ENCODE peak calls at places on chromosome 5, in five cellular contexts. L is H9, H is cardiac muscle cell, U is coronary artery, E is heart right ventricle. A is an unnamed sample.

GRCh38 chr5:177129206-177129605 is 4.4 kb upstream of the NSD1 start:
- DNase-seq in H (no peak), E (no peak), L (no peak), U (peak), A (no peak)

GRCh38 chr5:131109540-131110255 is 55.4 kb downstream of the HINT1 start:
- DNase-seq in L (no peak), H (peak), E (no peak), U (no peak), A (no peak)

GRCh38 chr5:6831678-6832077 is 118.4 kb downstream of the TENT4A start:
- DNase-seq in H (no peak), E (no peak), L (no peak), U (no peak), A (no peak)

GRCh38 chr5:112146323-112146848 is 272.7 kb downstream of the EPB41L4A start:
- DNase-seq in L (no peak), H (peak), E (no peak), U (no peak), A (no peak)

GRCh38 chr5:72063219-72063819 is 44.0 kb upstream of the MAP1B start:
- DNase-seq in E (no peak), H (peak), L (peak), U (no peak), A (no peak)

GRCh38 chr5:171862624-171863023 is 77.0 kb downstream of the SMIM23 start:
- DNase-seq in E (no peak), U (no peak), H (no peak), L (no peak), A (no peak)

GRCh38 chr5:123814796-123815479 is 303.0 kb downstream of the CSNK1G3 start:
- DNase-seq in U (no peak), H (peak), L (no peak), E (no peak), A (no peak)

GRCh38 chr5:132456553-132457361 is 33.8 kb downstream of the IRF1 start:
- DNase-seq in L (no peak), H (peak), E (no peak), U (no peak), A (peak)

GRCh38 chr5:21862986-21863385 is 990.2 kb downstream of the CDH12 start:
- DNase-seq in E (no peak), H (no peak), L (no peak), U (no peak), A (no peak)

GRCh38 chr5:150245111-150245789 is 44.3 kb downstream of the CAMK2A start:
- DNase-seq in U (peak), E (peak), L (no peak), H (peak), A (no peak)

GRCh38 chr5:170307575-170308465 is 10.2 kb upstream of the LCP2 start:
- DNase-seq in L (no peak), E (peak), H (peak), U (peak), A (no peak)

GRCh38 chr5:103034662-103035392 is 85.1 kb downstream of the GIN1 start:
- DNase-seq in E (no peak), U (no peak), L (peak), H (no peak), A (no peak)

GRCh38 chr5:912356-913091 is 19.8 kb downstream of the TRIP13 start:
- DNase-seq in U (no peak), H (peak), L (no peak), E (no peak), A (no peak)

GRCh38 chr5:5266296-5266695 is 126.2 kb downstream of the ADAMTS16 start:
- DNase-seq in E (no peak), H (no peak), U (no peak), L (no peak), A (no peak)

GRCh38 chr5:151805414-151806225 is 33.9 kb downstream of the G3BP1 start:
- DNase-seq in L (no peak), E (no peak), H (peak), U (no peak), A (no peak)

GRCh38 chr5:130545291-130545690 is 619.8 kb downstream of the HINT1 start:
- DNase-seq in U (no peak), H (no peak), L (no peak), E (no peak), A (no peak)

GRCh38 chr5:170643591-170643990 is 139.8 kb downstream of the KCNIP1 start:
- DNase-seq in L (no peak), U (peak), H (no peak), E (no peak), A (no peak)

GRCh38 chr5:36614657-36615308 is 8.4 kb downstream of the SLC1A3 start:
- DNase-seq in H (peak), E (no peak), U (no peak), L (no peak), A (no peak)

GRCh38 chr5:79297661-79298060 is 61.7 kb downstream of the JMY start:
- DNase-seq in E (no peak), H (peak), U (no peak), L (no peak), A (no peak)

GRCh38 chr5:124365491-124365890 is 380.9 kb downstream of the ZNF608 start:
- DNase-seq in E (no peak), L (no peak), H (no peak), U (no peak), A (no peak)

GRCh38 chr5:43129161-43129560 is 8.4 kb downstream of the ZNF131 start:
- DNase-seq in L (no peak), E (no peak), U (no peak), H (no peak), A (no peak)

GRCh38 chr5:25862276-25862675 is 1176.1 kb downstream of the CDH9 start:
- DNase-seq in E (no peak), L (no peak), U (no peak), H (no peak), A (no peak)

GRCh38 chr5:137282216-137282615 is 216.9 kb downstream of the SPOCK1 start:
- DNase-seq in H (peak), E (no peak), L (no peak), U (no peak), A (no peak)

GRCh38 chr5:119406551-119406950 is 45.7 kb upstream of the HSD17B4 start:
- DNase-seq in L (no peak), U (no peak), H (no peak), E (no peak), A (no peak)

GRCh38 chr5:119411291-119411934 is 40.9 kb upstream of the HSD17B4 start:
- DNase-seq in E (no peak), H (peak), L (no peak), U (no peak), A (no peak)

GRCh38 chr5:119411935-119412623 is 40.2 kb upstream of the HSD17B4 start:
- DNase-seq in L (peak), E (peak), U (peak), H (peak), A (peak)

GRCh38 chr5:119410448-119411170 is 41.7 kb upstream of the HSD17B4 start:
- DNase-seq in U (no peak), L (no peak), E (no peak), H (no peak), A (no peak)

DNA sequence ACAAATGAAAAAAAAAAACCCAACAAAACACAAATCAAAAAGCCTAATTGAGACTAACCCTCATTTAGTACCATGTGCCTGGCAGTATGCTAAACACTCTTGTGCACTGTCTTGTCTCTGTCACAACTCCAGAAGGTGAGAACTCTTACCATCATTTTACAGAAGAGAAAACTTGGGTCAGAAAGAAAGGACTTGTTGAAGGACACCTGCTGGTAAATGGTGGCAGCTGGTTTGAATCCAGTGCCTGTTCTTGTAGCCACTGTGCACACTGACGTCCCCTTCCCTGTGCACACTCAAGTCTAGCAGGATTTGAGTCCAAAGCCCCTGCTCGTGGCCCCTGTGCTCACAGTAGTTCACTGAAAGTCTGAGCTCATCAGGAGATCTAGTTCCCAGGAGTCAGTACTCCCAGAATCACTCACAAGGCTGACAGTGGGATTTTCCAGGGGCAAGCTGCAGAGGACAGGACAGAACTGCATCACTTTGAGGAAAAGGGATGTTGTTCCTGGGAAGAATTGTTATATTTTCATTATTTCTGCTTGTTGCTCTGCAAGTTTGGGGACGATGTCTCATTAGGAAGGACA is 43.0 kb upstream of the HSD17B4 start:
- DNase-seq in E (no peak), U (no peak), H (no peak), L (no peak), A (no peak)
- TF ChIP-seq CTCF in E (no peak), U (no peak), H (no peak), L (no peak), A (no peak)

GRCh38 chr5:180817847-180818246 is 15.2 kb upstream of the MGAT1 start:
- DNase-seq in L (no peak), U (no peak), E (no peak), H (no peak), A (no peak)

GRCh38 chr5:180818275-180818674 is 15.7 kb upstream of the MGAT1 start:
- DNase-seq in L (no peak), U (no peak), E (no peak), H (no peak), A (no peak)

GRCh38 chr5:180815241-180816031 is 12.8 kb upstream of the MGAT1 start:
- DNase-seq in L (no peak), U (no peak), H (no peak), E (no peak), A (no peak)

GRCh38 chr5:180818942-180819341 is 16.3 kb upstream of the MGAT1 start:
- DNase-seq in E (no peak), H (no peak), L (no peak), U (no peak), A (no peak)

DNA sequence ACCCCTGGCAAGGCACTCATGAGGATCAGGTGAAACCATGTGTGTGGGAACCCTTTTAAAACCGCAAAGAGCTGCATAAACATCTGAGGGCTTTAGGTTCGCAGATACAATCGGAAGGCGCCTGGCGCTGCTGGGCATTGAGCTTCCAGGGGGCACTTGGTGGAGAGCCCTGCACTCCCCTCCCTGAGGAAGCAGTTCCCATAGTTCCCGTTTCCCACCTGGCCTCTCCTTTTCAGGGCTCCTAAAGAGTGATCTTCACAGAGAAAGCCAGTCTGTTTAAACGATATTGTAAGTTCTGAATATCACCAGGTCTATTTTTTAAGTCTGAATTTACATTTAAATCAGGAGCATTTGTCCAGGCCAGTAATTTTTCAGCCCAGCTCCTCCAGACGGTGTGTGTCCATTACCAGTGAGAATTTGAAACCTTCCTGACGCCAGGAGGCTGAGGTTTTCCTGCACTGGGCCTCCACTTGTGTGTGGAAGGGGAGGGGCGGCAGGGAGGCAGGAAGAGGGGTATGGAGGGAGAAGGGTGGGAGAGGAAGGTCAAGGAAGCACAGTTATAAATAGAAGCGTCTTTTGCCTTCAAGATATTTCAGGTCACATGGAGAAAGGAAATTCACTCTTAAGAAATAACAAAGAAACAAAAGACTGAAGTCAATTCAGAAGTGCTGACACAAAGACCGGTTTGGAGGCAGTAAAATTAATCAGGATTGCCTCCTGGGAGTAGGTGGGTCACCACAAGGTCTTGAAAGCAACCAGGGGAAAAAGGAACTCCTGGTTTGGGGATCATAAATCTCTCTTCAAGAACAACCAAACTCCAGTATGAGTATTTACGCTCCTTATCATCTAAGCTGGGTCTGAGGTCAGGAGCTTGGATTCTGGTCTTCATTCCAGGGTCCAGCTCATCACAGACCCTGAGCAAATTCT is 14.3 kb upstream of the MGAT1 start:
- DNase-seq in H (peak), L (no peak), U (no peak), E (peak), A (no peak)
- TF ChIP-seq CTCF in H (no peak), L (no peak), U (no peak), E (peak), A (no peak)

DNA sequence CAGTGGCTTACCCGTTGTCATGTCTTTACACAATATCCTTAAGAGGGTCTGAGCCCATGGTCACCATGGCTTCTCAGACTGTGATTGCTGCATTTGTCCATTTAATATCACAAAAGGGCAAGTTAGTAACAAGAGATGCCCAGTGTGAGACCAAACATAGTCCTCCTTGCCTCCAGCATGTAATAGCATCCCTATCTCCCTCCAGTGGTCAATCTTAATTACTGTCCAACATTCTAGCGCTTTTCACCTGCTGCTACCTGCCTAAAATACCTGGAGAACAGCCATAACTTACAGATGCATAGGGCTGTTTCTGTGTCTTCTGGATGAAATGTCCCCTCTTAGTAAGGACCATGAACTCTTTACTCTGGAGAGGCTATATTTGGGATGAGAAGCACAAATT is 267.2 kb upstream of the DAB2 start:
- DNase-seq in U (no peak), L (no peak), E (no peak), H (no peak), A (no peak)
- TF ChIP-seq CTCF in U (no peak), L (peak), E (no peak), H (peak), A (no peak)

GRCh38 chr5:115818821-115819220 is 2.4 kb upstream of the CDO1 start:
- DNase-seq in U (no peak), E (no peak), H (no peak), L (no peak), A (no peak)

GRCh38 chr5:115813719-115814118 is 2.7 kb downstream of the CDO1 start:
- DNase-seq in L (no peak), U (no peak), H (no peak), E (no peak), A (no peak)

GRCh38 chr5:115816226-115817042 is at the start of gene CDO1:
- DNase-seq in H (peak), L (peak), E (peak), U (no peak), A (no peak)

GRCh38 chr5:115815006-115815692 is 1.3 kb downstream of the CDO1 start:
- DNase-seq in H (peak), L (no peak), U (no peak), E (no peak), A (no peak)

GRCh38 chr5:115815693-115816225 is 700 bp downstream of the CDO1 start:
- DNase-seq in L (peak), E (peak), U (no peak), H (peak), A (no peak)
- TF ChIP-seq CTCF in L (peak), E (no peak), U (no peak), H (no peak), A (no peak)

DNA sequence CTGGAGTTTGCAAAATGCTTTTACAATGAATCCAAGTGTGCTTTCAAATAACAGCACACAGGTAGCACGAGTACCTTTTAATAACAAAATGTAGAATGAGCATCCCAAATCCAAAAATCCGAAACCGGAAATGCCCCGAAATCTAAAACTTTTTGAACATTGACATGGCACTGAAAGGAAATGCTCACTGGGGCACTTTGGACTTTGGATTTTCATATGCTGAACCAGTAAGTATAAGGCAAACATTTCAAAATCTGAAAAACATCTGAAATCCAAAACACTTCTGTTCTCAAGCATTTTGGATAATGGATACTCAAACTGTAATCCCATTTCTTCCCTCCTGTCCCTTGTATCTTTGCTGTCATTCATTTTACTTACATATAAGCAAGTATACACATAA is 50.1 kb downstream of the GCNT4 start:
- DNase-seq in L (no peak), H (no peak), U (no peak), E (no peak), A (no peak)
- TF ChIP-seq CTCF in L (no peak), H (no peak), U (no peak), E (no peak), A (no peak)

GRCh38 chr5:174044451-174044850 is 1.1 kb upstream of the NSG2 start:
- DNase-seq in H (no peak), L (no peak), U (no peak), E (no peak), A (no peak)

GRCh38 chr5:174044855-174045254 is 651 bp upstream of the NSG2 start:
- DNase-seq in E (no peak), U (no peak), L (no peak), H (no peak), A (no peak)

GRCh38 chr5:174047472-174047871 is 2.0 kb downstream of the NSG2 start:
- DNase-seq in U (no peak), E (no peak), H (no peak), L (no peak), A (no peak)

GRCh38 chr5:174046558-174046957 is 1.1 kb downstream of the NSG2 start:
- DNase-seq in L (no peak), E (no peak), U (no peak), H (no peak), A (no peak)

GRCh38 chr5:174045470-174046025 is at the start of gene NSG2:
- DNase-seq in E (peak), L (peak), H (peak), U (no peak), A (no peak)
- TF ChIP-seq CTCF in E (peak), L (peak), H (peak), U (peak), A (no peak)

DNA sequence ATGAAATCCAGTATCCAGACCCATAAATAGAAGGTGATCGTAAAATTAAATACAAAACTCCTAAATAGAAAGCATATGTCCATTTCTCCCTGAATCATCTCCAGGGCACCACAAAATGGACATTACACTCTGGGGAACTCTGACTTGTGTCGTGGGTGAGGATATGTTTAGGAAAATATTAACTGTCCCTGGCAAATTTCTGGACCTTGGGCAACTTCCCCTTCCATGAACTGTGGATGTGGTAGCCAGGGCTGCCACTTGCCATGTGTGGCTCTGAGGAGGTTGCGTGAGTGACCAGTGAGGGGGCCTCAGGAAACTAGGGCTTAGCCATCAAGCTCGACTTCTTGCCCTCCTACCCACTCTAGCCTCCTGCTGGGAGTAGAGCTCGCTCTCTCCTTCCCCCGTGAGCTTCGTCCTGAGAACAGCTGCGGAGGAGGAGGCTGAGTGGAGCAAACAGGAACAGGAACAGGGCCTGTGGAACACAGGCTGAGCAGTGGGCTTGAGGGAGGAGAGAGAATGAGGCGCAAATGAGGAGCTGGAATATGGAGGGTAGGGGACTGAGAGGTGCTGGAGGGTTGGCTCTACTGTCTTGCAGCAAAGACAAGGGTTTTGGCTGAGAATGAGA is 13.8 kb upstream of the STC2 start:
- DNase-seq in L (no peak), E (no peak), H (no peak), U (no peak), A (no peak)
- TF ChIP-seq CTCF in L (no peak), E (no peak), H (no peak), U (no peak), A (no peak)

GRCh38 chr5:175847061-175847460 is 24.3 kb upstream of the CPLX2 start:
- DNase-seq in L (no peak), E (no peak), H (no peak), U (no peak), A (no peak)

GRCh38 chr5:175848676-175849075 is 22.7 kb upstream of the CPLX2 start:
- DNase-seq in U (no peak), L (no peak), H (no peak), E (no peak), A (no peak)

GRCh38 chr5:175849153-175849552 is 22.2 kb upstream of the CPLX2 start:
- DNase-seq in U (no peak), E (no peak), H (no peak), L (no peak), A (no peak)

GRCh38 chr5:175846332-175846731 is 25.0 kb upstream of the CPLX2 start:
- DNase-seq in H (no peak), L (no peak), U (no peak), E (no peak), A (no peak)

GRCh38 chr5:175847503-175847902 is 23.9 kb upstream of the CPLX2 start:
- DNase-seq in E (no peak), U (no peak), H (peak), L (peak), A (no peak)
- TF ChIP-seq CTCF in E (peak), U (no peak), H (no peak), L (peak), A (no peak)

DNA sequence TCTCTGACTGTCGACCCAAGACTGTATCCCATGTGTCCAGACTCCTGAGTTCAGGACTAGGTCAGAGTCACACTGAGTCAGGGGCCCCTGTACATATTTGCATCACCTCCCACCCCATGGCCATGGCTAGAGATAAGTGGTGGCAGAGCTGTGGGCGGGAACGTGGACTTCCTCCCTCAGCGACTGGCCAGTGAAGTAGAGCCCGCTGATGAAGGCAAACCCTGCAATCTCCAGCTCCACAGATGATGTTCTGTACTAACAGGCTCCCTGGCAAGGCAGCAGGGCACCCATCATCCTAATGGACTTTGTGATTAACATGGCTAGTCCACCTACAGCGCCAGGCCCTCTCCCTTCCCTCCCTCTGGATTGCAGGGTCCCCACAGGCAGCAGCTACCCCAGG is 110.5 kb upstream of the LRRTM2 start:
- DNase-seq in E (no peak), L (peak), H (peak), U (peak), A (no peak)
- TF ChIP-seq CTCF in E (no peak), L (no peak), H (no peak), U (no peak), A (no peak)

A was measured in natural killer cell.